ENCODE peak calls at places on chromosomes 16 and 17, in ten cellular contexts. D is upper lobe of right lung; L is CD8-positive, alpha-beta T cell; H is activated CD8-positive, alpha-beta memory T cell treated with anti-CD3 and anti-CD28 coated beads, Interleukin-2, amount 10 ng/mL, durations not matched to agents 7 days and 5 days; R is CD4-positive, CD25-positive, alpha-beta regulatory T cell; Q is aorta; V is left lung; M is psoas muscle; Y is CD4-positive, alpha-beta T cell; E is heart right ventricle. K is an unnamed sample.

GRCh38 chr16:86995456-86995855 is 321.7 kb downstream of the C16orf95 start:
- ATAC-seq in D (no peak), L (no peak), H (no peak), R (no peak), Q (no peak), V (no peak), M (no peak), Y (no peak), E (no peak), K (no peak)

GRCh38 chr16:2244301-2244700 is 7.1 kb downstream of the ECI1 start:
- ATAC-seq in D (peak; percentile 8), L (no peak), H (no peak), R (no peak), Q (no peak), V (no peak), M (no peak), Y (no peak), E (peak; percentile 22), K (no peak)

GRCh38 chr17:73279704-73280103 is 18.0 kb upstream of the CPSF4L start:
- ATAC-seq in D (peak; percentile 7), L (no peak), H (no peak), R (no peak), Q (no peak), V (no peak), M (no peak), Y (no peak), E (no peak), K (no peak)

GRCh38 chr17:79294459-79295071 is 219.9 kb downstream of the ENGASE start:
- ATAC-seq in D (peak; percentile 77), L (no peak), H (peak; percentile 39), R (no peak), Q (peak; percentile 48), V (peak; percentile 78), M (peak; percentile 69), Y (no peak), E (peak; percentile 62), K (peak; percentile 28)

GRCh38 chr17:53924530-53925455 is 102.1 kb downstream of the KIF2B start:
- ATAC-seq in D (no peak), L (no peak), H (no peak), R (no peak), Q (no peak), V (peak; percentile 35), M (no peak), Y (no peak), E (no peak), K (no peak)

GRCh38 chr16:69338557-69339288 is 641 bp downstream of the COG8 start:
- ATAC-seq in D (no peak), L (no peak), H (no peak), R (no peak), Q (no peak), V (no peak), M (peak; percentile 1), Y (no peak), E (no peak), K (no peak)

GRCh38 chr16:2473425-2473926 is 1.5 kb upstream of the TBC1D24 start:
- ATAC-seq in D (no peak), L (no peak), H (peak; percentile 7), R (no peak), Q (no peak), V (no peak), M (no peak), Y (peak; percentile 17), E (no peak), K (no peak)

GRCh38 chr17:77212833-77213777 is 72.3 kb downstream of the SEC14L1 start:
- ATAC-seq in D (no peak), L (no peak), H (no peak), R (no peak), Q (no peak), V (no peak), M (no peak), Y (no peak), E (peak; percentile 59), K (no peak)

GRCh38 chr17:57940653-57941329 is 14.4 kb downstream of the CUEDC1 start:
- ATAC-seq in D (peak; percentile 42), L (no peak), H (no peak), R (no peak), Q (no peak), V (peak; percentile 57), M (peak; percentile 72), Y (no peak), E (peak; percentile 24), K (peak; percentile 37)

GRCh38 chr16:83835972-83836566 is 28.3 kb downstream of the HSBP1 start:
- ATAC-seq in D (no peak), L (no peak), H (peak; percentile 69), R (no peak), Q (no peak), V (no peak), M (no peak), Y (no peak), E (no peak), K (no peak)

GRCh38 chr17:44547625-44548297 is 9.5 kb upstream of the FZD2 start:
- ATAC-seq in D (no peak), L (no peak), H (no peak), R (no peak), Q (no peak), V (peak; percentile 5), M (no peak), Y (no peak), E (peak; percentile 55), K (no peak)

GRCh38 chr16:3797904-3798811 is 80.8 kb upstream of the TRAP1 start:
- ATAC-seq in D (peak; percentile 49), L (no peak), H (peak; percentile 45), R (peak; percentile 38), Q (no peak), V (peak; percentile 65), M (no peak), Y (no peak), E (no peak), K (no peak)

GRCh38 chr16:8831450-8832382 is 34.1 kb downstream of the PMM2 start:
- ATAC-seq in D (no peak), L (no peak), H (no peak), R (no peak), Q (no peak), V (no peak), M (no peak), Y (no peak), E (no peak), K (no peak)

GRCh38 chr16:17885659-17886200 is 415.0 kb upstream of the XYLT1 start:
- ATAC-seq in D (no peak), L (no peak), H (no peak), R (no peak), Q (no peak), V (no peak), M (no peak), Y (no peak), E (no peak), K (no peak)

GRCh38 chr17:49958723-49959122 is 10.3 kb upstream of the DLX4 start:
- ATAC-seq in D (no peak), L (no peak), H (no peak), R (no peak), Q (no peak), V (no peak), M (no peak), Y (no peak), E (no peak), K (no peak)

GRCh38 chr17:38926290-38927070 is 1.1 kb downstream of the LASP1NB start:
- ATAC-seq in D (peak; percentile 82), L (no peak), H (peak; percentile 74), R (no peak), Q (no peak), V (peak; percentile 59), M (no peak), Y (no peak), E (no peak), K (no peak)

GRCh38 chr17:3972281-3972731 is 8.1 kb upstream of the ATP2A3 start:
- ATAC-seq in D (no peak), L (no peak), H (peak; percentile 63), R (no peak), Q (no peak), V (no peak), M (no peak), Y (peak; percentile 44), E (no peak), K (no peak)

GRCh38 chr16:50244504-50245416 is 21.6 kb upstream of the ADCY7 start:
- ATAC-seq in D (no peak), L (no peak), H (no peak), R (peak; percentile 4), Q (no peak), V (no peak), M (peak; percentile 6), Y (no peak), E (no peak), K (no peak)

GRCh38 chr17:31073411-31073810 is 21.4 kb upstream of the NF1 start:
- ATAC-seq in D (no peak), L (no peak), H (no peak), R (no peak), Q (no peak), V (no peak), M (no peak), Y (no peak), E (no peak), K (no peak)

GRCh38 chr16:3490911-3491629 is 4.2 kb downstream of the C16orf90 start:
- ATAC-seq in D (peak; percentile 8), L (no peak), H (no peak), R (no peak), Q (no peak), V (no peak), M (peak; percentile 42), Y (no peak), E (peak; percentile 13), K (no peak)

GRCh38 chr17:50946891-50947843 is 81.0 kb upstream of the TOB1 start:
- ATAC-seq in D (no peak), L (no peak), H (no peak), R (no peak), Q (no peak), V (no peak), M (no peak), Y (no peak), E (no peak), K (no peak)

GRCh38 chr17:40024901-40025300 is 9.7 kb downstream of the CSF3 start:
- ATAC-seq in D (no peak), L (no peak), H (no peak), R (no peak), Q (no peak), V (no peak), M (no peak), Y (no peak), E (no peak), K (no peak)

GRCh38 chr17:80621335-80622169 is 76.9 kb downstream of the RPTOR start:
- ATAC-seq in D (no peak), L (no peak), H (peak; percentile 47), R (no peak), Q (no peak), V (no peak), M (peak; percentile 14), Y (no peak), E (no peak), K (no peak)

GRCh38 chr17:13698832-13699231 is 97.1 kb upstream of the HS3ST3A1 start:
- ATAC-seq in D (no peak), L (no peak), H (no peak), R (no peak), Q (no peak), V (no peak), M (no peak), Y (no peak), E (no peak), K (no peak)

GRCh38 chr16:580141-580945 is 9.5 kb upstream of the RAB40C start:
- ATAC-seq in D (no peak), L (no peak), H (no peak), R (no peak), Q (no peak), V (no peak), M (no peak), Y (no peak), E (no peak), K (no peak)

GRCh38 chr16:26457061-26457460 is 609.7 kb upstream of the C16orf82 start:
- ATAC-seq in D (no peak), L (no peak), H (no peak), R (no peak), Q (no peak), V (no peak), M (no peak), Y (no peak), E (peak; percentile 24), K (no peak)